ENCODE peak calls at places on chromosomes 13 and 19, in four cellular contexts. One of them, this sample, is unnamed.

GRCh38 chr19:18763674-18764590 is 27.2 kb downstream of the COMP start:
- DNase-seq in AG10803: peak; percentile 85
- DNase-seq in fibroblast of the aortic adventitia: peak; percentile 22
- DNase-seq in DND-41: no peak
- DNase-seq in this sample: no peak

GRCh38 chr13:101155920-101156319 is 260.4 kb downstream of the NALCN start:
- DNase-seq in AG10803: no peak
- DNase-seq in fibroblast of the aortic adventitia: no peak
- DNase-seq in DND-41: no peak
- DNase-seq in this sample: no peak

GRCh38 chr13:112774829-112775565 is 85.2 kb downstream of the ATP11A start:
- DNase-seq in AG10803: no peak
- DNase-seq in fibroblast of the aortic adventitia: no peak
- DNase-seq in DND-41: no peak
- DNase-seq in this sample: no peak

GRCh38 chr13:30480292-30480947 is 14.7 kb upstream of the HMGB1 start:
- DNase-seq in AG10803: no peak
- DNase-seq in fibroblast of the aortic adventitia: no peak
- DNase-seq in DND-41: no peak
- DNase-seq in this sample: no peak

GRCh38 chr13:43136940-43137574 is 113.7 kb downstream of the DNAJC15 start:
- DNase-seq in AG10803: no peak
- DNase-seq in fibroblast of the aortic adventitia: no peak
- DNase-seq in DND-41: no peak
- DNase-seq in this sample: no peak

GRCh38 chr13:22176968-22177545 is 506.2 kb downstream of the FGF9 start:
- DNase-seq in AG10803: no peak
- DNase-seq in fibroblast of the aortic adventitia: no peak
- DNase-seq in DND-41: no peak
- DNase-seq in this sample: no peak

GRCh38 chr13:41782086-41782485 is 178.8 kb downstream of the VWA8 start:
- DNase-seq in AG10803: no peak
- DNase-seq in fibroblast of the aortic adventitia: no peak
- DNase-seq in DND-41: no peak
- DNase-seq in this sample: no peak

GRCh38 chr19:50725218-50725931 is 2.2 kb downstream of the CLEC11A start:
- DNase-seq in AG10803: peak; percentile 13
- DNase-seq in fibroblast of the aortic adventitia: no peak
- DNase-seq in DND-41: no peak
- DNase-seq in this sample: no peak

GRCh38 chr19:16886305-16886880 is 2.4 kb upstream of the F2RL3 start:
- DNase-seq in AG10803: peak; percentile 70
- DNase-seq in fibroblast of the aortic adventitia: peak; percentile 80
- DNase-seq in DND-41: no peak
- DNase-seq in this sample: peak; percentile 26

GRCh38 chr19:41353466-41354342 is at the start of gene TGFB1:
- DNase-seq in AG10803: peak; percentile 91
- DNase-seq in fibroblast of the aortic adventitia: peak; percentile 88
- DNase-seq in DND-41: peak; percentile 92
- DNase-seq in this sample: peak; percentile 96

GRCh38 chr13:72132065-72132464 is 265.1 kb upstream of the DACH1 start:
- DNase-seq in AG10803: no peak
- DNase-seq in fibroblast of the aortic adventitia: no peak
- DNase-seq in DND-41: no peak
- DNase-seq in this sample: no peak

GRCh38 chr19:38395381-38396127 is 7.1 kb downstream of the SPRED3 start:
- DNase-seq in AG10803: no peak
- DNase-seq in fibroblast of the aortic adventitia: no peak
- DNase-seq in DND-41: no peak
- DNase-seq in this sample: no peak

GRCh38 chr13:110869231-110869804 is 45.6 kb downstream of the ANKRD10 start:
- DNase-seq in AG10803: no peak
- DNase-seq in fibroblast of the aortic adventitia: peak; percentile 47
- DNase-seq in DND-41: no peak
- DNase-seq in this sample: no peak

GRCh38 chr19:2428027-2428690 is 773 bp upstream of the TIMM13 start:
- DNase-seq in AG10803: peak; percentile 9
- DNase-seq in fibroblast of the aortic adventitia: peak; percentile 41
- DNase-seq in DND-41: no peak
- DNase-seq in this sample: no peak
- H3K4me3 ChIP-seq in AG10803: peak overlapping the region; percentile 90
- H3K4me3 ChIP-seq in fibroblast of the aortic adventitia: peak overlapping the region; percentile 44
- H3K4me3 ChIP-seq in DND-41: peak overlapping the region; percentile 94
- H3K4me3 ChIP-seq in this sample: peak overlapping the region; percentile 84

DNA sequence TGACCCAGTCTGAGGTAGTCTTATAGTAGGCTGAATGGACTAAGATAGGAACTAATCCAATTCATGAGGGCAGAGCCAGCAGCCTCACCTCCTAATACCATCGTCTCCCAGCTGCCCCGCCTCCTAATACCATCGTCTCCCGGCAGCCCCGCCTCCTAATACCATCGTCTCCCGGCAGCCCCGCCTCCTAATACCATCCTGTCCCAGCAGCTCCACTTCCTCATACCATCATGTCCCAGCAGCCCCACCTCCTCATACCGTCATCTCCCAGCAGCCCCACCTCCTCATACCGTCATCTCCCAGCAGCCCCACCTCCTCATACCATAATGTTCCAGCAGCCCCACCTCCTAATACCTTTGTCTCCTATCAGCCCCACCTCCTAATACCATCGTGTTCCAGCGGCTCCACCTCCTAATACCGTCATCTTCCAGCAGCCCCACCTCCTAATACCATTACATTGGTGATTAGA is 2.5 kb upstream of the ARGLU1 start:
- DNase-seq in AG10803: peak; percentile 56
- DNase-seq in fibroblast of the aortic adventitia: peak; percentile 68
- DNase-seq in DND-41: no peak
- DNase-seq in this sample: no peak
- H3K4me3 ChIP-seq in AG10803: no peak overlapping the region
- H3K4me3 ChIP-seq in fibroblast of the aortic adventitia: no peak overlapping the region
- H3K4me3 ChIP-seq in DND-41: no peak overlapping the region
- H3K4me3 ChIP-seq in this sample: no peak overlapping the region

GRCh38 chr19:33442706-33443105 is 69.2 kb downstream of the CEBPG start:
- DNase-seq in AG10803: no peak
- DNase-seq in fibroblast of the aortic adventitia: no peak
- DNase-seq in DND-41: no peak
- DNase-seq in this sample: no peak
- H3K4me3 ChIP-seq in AG10803: no peak overlapping the region
- H3K4me3 ChIP-seq in fibroblast of the aortic adventitia: no peak overlapping the region
- H3K4me3 ChIP-seq in DND-41: no peak overlapping the region
- H3K4me3 ChIP-seq in this sample: no peak overlapping the region

GRCh38 chr13:39062004-39062403 is 23.7 kb downstream of the NHLRC3 start:
- DNase-seq in AG10803: no peak
- DNase-seq in fibroblast of the aortic adventitia: no peak
- DNase-seq in DND-41: no peak
- DNase-seq in this sample: no peak
- H3K4me3 ChIP-seq in AG10803: no peak overlapping the region
- H3K4me3 ChIP-seq in fibroblast of the aortic adventitia: no peak overlapping the region
- H3K4me3 ChIP-seq in DND-41: no peak overlapping the region
- H3K4me3 ChIP-seq in this sample: no peak overlapping the region

DNA sequence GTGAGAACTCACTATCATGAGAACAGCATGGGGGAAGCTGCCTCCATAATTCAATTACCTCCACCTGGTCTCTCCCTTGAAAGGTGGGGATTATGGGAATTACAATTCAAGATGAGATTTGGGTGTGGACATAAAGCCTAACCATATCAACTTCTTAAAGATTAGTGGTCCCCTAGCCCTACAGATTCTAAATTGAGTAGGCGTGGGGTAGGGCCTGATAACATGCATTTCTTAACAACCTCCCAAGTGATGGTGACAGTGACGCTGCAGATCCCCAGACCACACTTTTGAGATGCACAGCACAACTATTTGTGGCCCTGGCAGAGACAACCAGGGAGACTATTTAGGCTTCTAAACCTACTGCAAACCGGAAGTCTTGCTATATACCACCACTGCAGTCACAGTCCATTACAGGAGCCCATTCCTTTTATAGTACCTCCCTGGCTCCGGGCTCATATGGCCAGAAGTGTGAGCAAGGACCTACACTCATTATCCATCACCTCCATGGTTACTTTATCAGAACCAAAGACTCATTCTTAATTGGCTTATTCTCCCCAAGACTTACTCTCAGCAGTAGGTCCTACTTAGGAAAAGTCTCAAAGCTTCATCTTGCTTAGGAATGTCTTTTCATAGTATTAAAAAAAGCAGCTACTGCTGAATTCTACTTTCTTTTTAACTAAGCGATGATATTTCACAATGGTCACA is 2.1 kb upstream of the DPY19L3 start:
- DNase-seq in AG10803: no peak
- DNase-seq in fibroblast of the aortic adventitia: no peak
- DNase-seq in DND-41: no peak
- DNase-seq in this sample: no peak
- H3K4me3 ChIP-seq in AG10803: no peak overlapping the region
- H3K4me3 ChIP-seq in fibroblast of the aortic adventitia: no peak overlapping the region
- H3K4me3 ChIP-seq in DND-41: no peak overlapping the region
- H3K4me3 ChIP-seq in this sample: no peak overlapping the region

DNA sequence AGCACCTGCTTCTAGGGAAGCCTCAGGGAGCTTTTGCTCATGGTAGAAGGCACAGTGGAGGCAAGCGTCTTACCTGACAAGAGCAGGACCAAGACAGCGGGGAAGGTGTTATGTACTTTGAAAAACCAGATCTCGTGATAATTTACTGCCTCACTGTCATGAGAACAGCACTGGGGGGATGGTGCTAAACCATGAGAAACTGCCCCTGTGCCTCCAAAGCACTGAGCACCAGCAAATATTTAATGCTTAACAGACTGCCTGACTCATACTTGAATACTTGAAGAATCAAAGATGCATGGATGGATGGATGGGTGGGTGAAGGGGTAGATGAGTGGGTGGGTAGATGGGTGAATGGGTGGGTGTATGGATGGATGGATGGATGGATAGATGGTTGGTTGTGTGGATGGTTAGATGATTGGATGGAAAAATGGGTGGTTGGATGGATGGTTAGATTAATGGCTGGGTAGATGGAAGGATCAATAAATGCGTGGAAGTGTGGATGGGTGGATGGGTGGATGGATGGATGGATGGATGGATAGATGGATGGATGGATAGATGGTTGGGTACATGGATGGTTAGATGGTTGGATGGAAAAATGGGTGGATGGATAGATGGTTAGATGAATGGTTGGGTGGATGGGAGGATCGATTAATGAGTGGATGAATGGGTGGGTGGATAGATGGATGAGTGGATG is 101.1 kb upstream of the IPO5 start:
- DNase-seq in AG10803: no peak
- DNase-seq in fibroblast of the aortic adventitia: no peak
- DNase-seq in DND-41: no peak
- DNase-seq in this sample: no peak
- H3K4me3 ChIP-seq in AG10803: no peak overlapping the region
- H3K4me3 ChIP-seq in fibroblast of the aortic adventitia: no peak overlapping the region
- H3K4me3 ChIP-seq in DND-41: no peak overlapping the region
- H3K4me3 ChIP-seq in this sample: no peak overlapping the region

GRCh38 chr19:12794196-12794921 is 3.1 kb downstream of the JUNB start:
- DNase-seq in AG10803: peak; percentile 42
- DNase-seq in fibroblast of the aortic adventitia: peak; percentile 75
- DNase-seq in DND-41: no peak
- DNase-seq in this sample: no peak
- H3K4me3 ChIP-seq in AG10803: peak overlapping the region; percentile 99
- H3K4me3 ChIP-seq in fibroblast of the aortic adventitia: peak overlapping the region; percentile 98
- H3K4me3 ChIP-seq in DND-41: peak overlapping the region; percentile 69
- H3K4me3 ChIP-seq in this sample: peak overlapping the region; percentile 95